ENCODE peak calls at places on chromosomes 1 and 21, in five cellular contexts. One of them, this sample, is unnamed.

GRCh38 chr1:203126151-203126865 is 1.2 kb upstream of the ADORA1 start:
- ATAC-seq in upper lobe of left lung: peak
- ATAC-seq in body of pancreas: peak
- ATAC-seq in heart left ventricle: no peak
- ATAC-seq in right lobe of liver: peak
- ATAC-seq in this sample: no peak

GRCh38 chr1:27394925-27395324 is 2.5 kb downstream of the GPR3 start:
- ATAC-seq in upper lobe of left lung: no peak
- ATAC-seq in right lobe of liver: no peak
- ATAC-seq in body of pancreas: no peak
- ATAC-seq in heart left ventricle: no peak
- ATAC-seq in this sample: no peak

GRCh38 chr1:225834417-225835329 is 24.7 kb downstream of the EPHX1 start:
- ATAC-seq in heart left ventricle: peak
- ATAC-seq in right lobe of liver: peak
- ATAC-seq in body of pancreas: peak
- ATAC-seq in upper lobe of left lung: peak
- ATAC-seq in this sample: peak

GRCh38 chr1:45507893-45508292 is 7.8 kb downstream of the MMACHC start:
- ATAC-seq in body of pancreas: no peak
- ATAC-seq in upper lobe of left lung: no peak
- ATAC-seq in right lobe of liver: no peak
- ATAC-seq in heart left ventricle: no peak
- ATAC-seq in this sample: no peak

GRCh38 chr21:30044447-30045064 is 104.8 kb upstream of the GRIK1 start:
- ATAC-seq in upper lobe of left lung: no peak
- ATAC-seq in heart left ventricle: no peak
- ATAC-seq in right lobe of liver: peak
- ATAC-seq in body of pancreas: no peak
- ATAC-seq in this sample: no peak

GRCh38 chr1:3601743-3602142 is 9.6 kb downstream of the MEGF6 start:
- ATAC-seq in body of pancreas: no peak
- ATAC-seq in heart left ventricle: no peak
- ATAC-seq in right lobe of liver: no peak
- ATAC-seq in upper lobe of left lung: no peak
- ATAC-seq in this sample: no peak

GRCh38 chr21:38984568-38984967 is 178.8 kb downstream of the ETS2 start:
- ATAC-seq in heart left ventricle: no peak
- ATAC-seq in right lobe of liver: no peak
- ATAC-seq in body of pancreas: no peak
- ATAC-seq in upper lobe of left lung: peak
- ATAC-seq in this sample: no peak

GRCh38 chr1:155044812-155045690 is 6.1 kb upstream of the ADAM15 start:
- ATAC-seq in heart left ventricle: peak
- ATAC-seq in right lobe of liver: peak
- ATAC-seq in upper lobe of left lung: peak
- ATAC-seq in body of pancreas: peak
- ATAC-seq in this sample: peak

GRCh38 chr1:160227561-160227960 is 22.4 kb downstream of the PEA15 start:
- ATAC-seq in right lobe of liver: no peak
- ATAC-seq in upper lobe of left lung: no peak
- ATAC-seq in body of pancreas: no peak
- ATAC-seq in heart left ventricle: no peak
- ATAC-seq in this sample: no peak

GRCh38 chr1:232335751-232336274 is 294.1 kb downstream of the SIPA1L2 start:
- ATAC-seq in heart left ventricle: no peak
- ATAC-seq in upper lobe of left lung: no peak
- ATAC-seq in body of pancreas: no peak
- ATAC-seq in right lobe of liver: no peak
- ATAC-seq in this sample: no peak

GRCh38 chr21:46515109-46515508 is 56.4 kb downstream of the DIP2A start:
- ATAC-seq in body of pancreas: no peak
- ATAC-seq in heart left ventricle: peak
- ATAC-seq in right lobe of liver: peak
- ATAC-seq in upper lobe of left lung: no peak
- ATAC-seq in this sample: no peak

GRCh38 chr1:39407889-39408640 is 83.4 kb upstream of the BMP8A start:
- ATAC-seq in heart left ventricle: no peak
- ATAC-seq in right lobe of liver: peak
- ATAC-seq in body of pancreas: no peak
- ATAC-seq in upper lobe of left lung: no peak
- ATAC-seq in this sample: no peak

GRCh38 chr1:2194898-2195673 is 514 bp upstream of the FAAP20 start:
- ATAC-seq in upper lobe of left lung: peak
- ATAC-seq in heart left ventricle: peak
- ATAC-seq in body of pancreas: peak
- ATAC-seq in right lobe of liver: peak
- ATAC-seq in this sample: peak
- TF ChIP-seq POLR2A in upper lobe of left lung: no peak
- TF ChIP-seq POLR2A in heart left ventricle: no peak
- TF ChIP-seq POLR2A in body of pancreas: peak
- TF ChIP-seq POLR2A in right lobe of liver: peak
- TF ChIP-seq POLR2A in this sample: no peak

DNA sequence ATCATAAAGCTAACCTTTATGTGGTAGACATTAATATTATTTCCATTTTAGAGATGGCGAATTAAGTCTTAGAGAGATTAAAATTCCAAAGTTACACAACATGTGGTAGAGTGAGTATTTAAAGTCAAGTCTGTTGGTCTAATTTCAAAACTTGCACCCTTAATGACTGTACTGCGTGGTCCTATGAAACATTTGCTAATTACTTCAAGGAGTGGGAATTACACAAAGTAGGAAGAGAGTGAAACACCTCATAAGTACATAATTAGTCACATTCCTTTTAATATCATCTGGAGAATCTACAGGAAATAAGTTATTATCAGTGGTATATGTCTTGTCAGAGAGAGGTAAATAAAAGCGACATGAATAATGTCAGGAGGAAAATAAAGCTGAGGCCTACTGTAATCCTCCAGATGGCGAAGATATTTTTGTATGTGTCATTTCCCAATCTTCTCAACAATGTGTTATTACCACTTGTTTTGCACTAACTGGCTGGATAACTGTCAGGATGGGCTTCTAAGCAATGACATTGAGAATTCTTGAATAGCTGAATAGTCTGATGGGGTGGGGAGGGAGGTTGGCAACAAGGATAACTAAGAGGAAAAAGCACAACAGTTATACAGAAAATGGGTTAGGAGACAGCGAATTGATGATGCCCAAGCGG is 95.5 kb downstream of the TNFSF18 start:
- ATAC-seq in heart left ventricle: no peak
- ATAC-seq in right lobe of liver: no peak
- ATAC-seq in body of pancreas: no peak
- ATAC-seq in upper lobe of left lung: no peak
- ATAC-seq in this sample: no peak
- TF ChIP-seq POLR2A in heart left ventricle: no peak
- TF ChIP-seq POLR2A in right lobe of liver: no peak
- TF ChIP-seq POLR2A in body of pancreas: no peak
- TF ChIP-seq POLR2A in upper lobe of left lung: no peak
- TF ChIP-seq POLR2A in this sample: no peak

GRCh38 chr1:8858888-8859706 is 19.4 kb downstream of the ENO1 start:
- ATAC-seq in upper lobe of left lung: peak
- ATAC-seq in right lobe of liver: peak
- ATAC-seq in heart left ventricle: peak
- ATAC-seq in body of pancreas: peak
- ATAC-seq in this sample: peak
- TF ChIP-seq POLR2A in upper lobe of left lung: no peak
- TF ChIP-seq POLR2A in right lobe of liver: no peak
- TF ChIP-seq POLR2A in heart left ventricle: no peak
- TF ChIP-seq POLR2A in body of pancreas: no peak
- TF ChIP-seq POLR2A in this sample: no peak

GRCh38 chr1:6960291-6960758 is 175.1 kb downstream of the CAMTA1 start:
- ATAC-seq in upper lobe of left lung: no peak
- ATAC-seq in heart left ventricle: peak
- ATAC-seq in body of pancreas: peak
- ATAC-seq in right lobe of liver: peak
- ATAC-seq in this sample: no peak
- TF ChIP-seq POLR2A in upper lobe of left lung: no peak
- TF ChIP-seq POLR2A in heart left ventricle: no peak
- TF ChIP-seq POLR2A in body of pancreas: no peak
- TF ChIP-seq POLR2A in right lobe of liver: no peak
- TF ChIP-seq POLR2A in this sample: no peak

DNA sequence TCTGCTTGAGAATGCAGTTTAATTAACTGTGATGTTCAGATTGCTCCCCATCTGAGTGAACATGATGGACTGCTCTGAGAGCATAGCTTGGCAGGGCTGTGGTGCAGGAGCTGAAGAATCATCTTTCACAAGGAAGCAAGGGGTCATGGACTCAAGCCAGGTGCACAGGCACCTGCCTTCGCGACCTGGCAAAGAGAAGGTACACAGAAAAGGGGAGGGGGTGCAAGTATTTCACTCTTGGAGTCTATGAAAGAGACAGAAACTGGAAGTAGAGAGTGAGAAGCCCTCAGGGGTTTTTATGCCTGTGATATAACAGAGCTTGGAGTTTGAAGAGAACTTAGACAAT is 232.6 kb upstream of the PLXNA2 start:
- ATAC-seq in right lobe of liver: no peak
- ATAC-seq in body of pancreas: no peak
- ATAC-seq in heart left ventricle: no peak
- ATAC-seq in upper lobe of left lung: no peak
- ATAC-seq in this sample: no peak
- TF ChIP-seq POLR2A in right lobe of liver: no peak
- TF ChIP-seq POLR2A in body of pancreas: no peak
- TF ChIP-seq POLR2A in heart left ventricle: no peak
- TF ChIP-seq POLR2A in upper lobe of left lung: no peak
- TF ChIP-seq POLR2A in this sample: no peak

This sample was measured in gastroesophageal sphincter.